ENCODE peak calls at places on chromosomes 4 and X, in four cellular contexts. T is CD8-positive, alpha-beta memory T cell; Z is effector memory CD4-positive, alpha-beta T cell; D is aorta. U is an unnamed sample.

GRCh38 chrX:39736219-39737211 is 361.2 kb downstream of the BCOR start:
- DNase-seq in T (no peak), Z (no peak), D (peak; percentile 92), U (peak; percentile 92)

GRCh38 chrX:42375080-42375479 is 402.9 kb downstream of the PPP1R2C start:
- DNase-seq in T (no peak), Z (no peak), D (no peak), U (no peak)

GRCh38 chrX:49187028-49187394 is 838 bp upstream of the PRICKLE3 start:
- DNase-seq in T (no peak), Z (no peak), D (no peak), U (no peak)

GRCh38 chr4:71938776-71939175 is 93.0 kb upstream of the NPFFR2 start:
- DNase-seq in T (no peak), Z (no peak), D (no peak), U (no peak)

GRCh38 chr4:15077969-15078368 is 75.7 kb downstream of the CPEB2 start:
- DNase-seq in T (no peak), Z (no peak), D (no peak), U (no peak)

GRCh38 chr4:99300934-99301333 is 10.1 kb upstream of the ADH1A start:
- DNase-seq in T (no peak), Z (no peak), D (peak; percentile 91), U (peak; percentile 89)

GRCh38 chrX:54442790-54443189 is 2.6 kb downstream of the TSR2 start:
- DNase-seq in T (no peak), Z (no peak), D (no peak), U (no peak)

GRCh38 chrX:39720945-39721344 is 376.8 kb downstream of the BCOR start:
- DNase-seq in T (no peak), Z (no peak), D (no peak), U (no peak)

GRCh38 chr4:94177822-94178221 is 29.8 kb upstream of the SMARCAD1 start:
- DNase-seq in T (no peak), Z (no peak), D (no peak), U (no peak)

GRCh38 chrX:134671207-134671750 is 13.0 kb upstream of the PLAC1 start:
- DNase-seq in T (no peak), Z (no peak), D (no peak), U (no peak)

GRCh38 chr4:80143305-80143679 is 54.0 kb upstream of the PRDM8 start:
- DNase-seq in T (no peak), Z (no peak), D (no peak), U (no peak)

GRCh38 chr4:175419120-175419774 is 392.8 kb downstream of the GPM6A start:
- DNase-seq in T (no peak), Z (no peak), D (no peak), U (no peak)

GRCh38 chr4:80989921-80990544 is 40.5 kb upstream of the BMP3 start:
- DNase-seq in T (no peak), Z (no peak), D (no peak), U (no peak)

GRCh38 chr4:70399319-70399718 is 1.6 kb downstream of the OPRPN start:
- DNase-seq in T (no peak), Z (no peak), D (no peak), U (no peak)

GRCh38 chr4:119005888-119006287 is 117.2 kb downstream of the SYNPO2 start:
- DNase-seq in T (no peak), Z (no peak), D (no peak), U (no peak)

GRCh38 chr4:118999919-119000318 is 111.3 kb downstream of the SYNPO2 start:
- DNase-seq in T (no peak), Z (no peak), D (no peak), U (no peak)

GRCh38 chr4:118995693-118996391 is 107.2 kb downstream of the SYNPO2 start:
- DNase-seq in T (no peak), Z (no peak), D (no peak), U (no peak)

GRCh38 chr4:118997601-118998000 is 108.9 kb downstream of the SYNPO2 start:
- DNase-seq in T (no peak), Z (no peak), D (no peak), U (no peak)

DNA sequence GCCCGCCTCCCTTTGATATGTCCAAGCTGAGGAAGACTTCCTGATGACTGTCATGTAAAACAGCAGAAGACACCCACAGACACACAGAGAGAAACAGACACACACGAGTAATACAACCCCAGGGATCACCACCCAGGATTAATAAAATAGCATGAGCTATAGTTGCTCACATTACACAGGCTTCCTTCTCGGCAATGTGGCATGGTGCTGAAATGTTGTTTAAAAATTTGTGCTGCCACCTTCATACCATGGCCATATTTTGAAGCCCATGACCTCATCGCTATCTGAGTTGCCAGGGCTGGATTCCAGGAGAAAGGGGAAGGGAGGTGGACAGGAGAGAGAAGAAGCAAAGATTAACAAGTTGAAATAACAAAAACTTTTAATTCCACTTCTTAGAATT is 111.7 kb downstream of the SYNPO2 start:
- DNase-seq in T (no peak), Z (no peak), D (no peak), U (no peak)
- H3K4me1 ChIP-seq in T (no peaks in the 10 kb centered on the region), Z (no peaks in the 10 kb centered on the region), D (peaks cover 10% of the 10 kb centered on the region), U (no peaks in the 10 kb centered on the region)

GRCh38 chrX:154517101-154517781 is 1.2 kb upstream of the FAM3A start:
- DNase-seq in T (no peak), Z (no peak), D (no peak), U (no peak)
- H3K4me1 ChIP-seq in T (peaks cover 17% of the 10 kb centered on the region), Z (no peaks in the 10 kb centered on the region), D (no peaks in the 10 kb centered on the region), U (peaks cover 10% of the 10 kb centered on the region)

GRCh38 chr4:25857403-25857802 is 5.4 kb downstream of the SEL1L3 start:
- DNase-seq in T (no peak), Z (no peak), D (no peak), U (no peak)
- H3K4me1 ChIP-seq in T (peaks cover 68% of the 10 kb centered on the region), Z (peaks cover 46% of the 10 kb centered on the region), D (no peaks in the 10 kb centered on the region), U (no peaks in the 10 kb centered on the region)

GRCh38 chr4:184350213-184350817 is 124.0 kb downstream of the IRF2 start:
- DNase-seq in T (no peak), Z (no peak), D (no peak), U (no peak)
- H3K4me1 ChIP-seq in T (peaks cover 9% of the 10 kb centered on the region), Z (peaks cover 5% of the 10 kb centered on the region), D (no peaks in the 10 kb centered on the region), U (peaks cover 22% of the 10 kb centered on the region)

GRCh38 chr4:168852387-168852786 is 157.7 kb downstream of the CBR4 start:
- DNase-seq in T (no peak), Z (no peak), D (no peak), U (no peak)
- H3K4me1 ChIP-seq in T (no peaks in the 10 kb centered on the region), Z (no peaks in the 10 kb centered on the region), D (peaks cover 8% of the 10 kb centered on the region), U (peaks cover 8% of the 10 kb centered on the region)

GRCh38 chr4:153438916-153439756 is 27.0 kb upstream of the TMEM131L start:
- DNase-seq in T (peak; percentile 12), Z (no peak), D (no peak), U (no peak)
- H3K4me1 ChIP-seq in T (peaks cover 28% of the 10 kb centered on the region), Z (peaks cover 12% of the 10 kb centered on the region), D (no peaks in the 10 kb centered on the region), U (no peaks in the 10 kb centered on the region)

DNA sequence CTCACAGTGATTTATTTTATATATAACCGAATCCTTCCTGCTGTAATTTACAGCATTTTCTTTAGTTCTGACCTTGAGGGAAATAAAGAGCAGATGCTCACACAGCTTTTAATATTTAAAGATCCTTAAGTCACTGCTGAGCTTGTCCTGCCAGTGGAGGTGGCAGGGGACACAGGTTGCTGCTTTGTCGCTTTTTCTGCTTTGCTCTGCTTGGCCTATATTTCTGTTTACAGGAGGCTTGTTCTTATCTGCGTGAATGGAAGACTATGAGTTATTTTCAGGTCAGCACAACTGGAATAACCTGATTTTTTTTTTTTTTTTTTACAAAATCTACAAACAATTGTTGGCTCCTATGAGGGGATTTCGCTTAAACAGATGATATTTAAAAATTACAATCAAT is 2.3 kb downstream of the TXK start:
- DNase-seq in T (no peak), Z (no peak), D (no peak), U (no peak)
- H3K4me1 ChIP-seq in T (peaks cover 77% of the 10 kb centered on the region), Z (peaks cover 30% of the 10 kb centered on the region), D (no peaks in the 10 kb centered on the region), U (peaks cover 6% of the 10 kb centered on the region)

DNA sequence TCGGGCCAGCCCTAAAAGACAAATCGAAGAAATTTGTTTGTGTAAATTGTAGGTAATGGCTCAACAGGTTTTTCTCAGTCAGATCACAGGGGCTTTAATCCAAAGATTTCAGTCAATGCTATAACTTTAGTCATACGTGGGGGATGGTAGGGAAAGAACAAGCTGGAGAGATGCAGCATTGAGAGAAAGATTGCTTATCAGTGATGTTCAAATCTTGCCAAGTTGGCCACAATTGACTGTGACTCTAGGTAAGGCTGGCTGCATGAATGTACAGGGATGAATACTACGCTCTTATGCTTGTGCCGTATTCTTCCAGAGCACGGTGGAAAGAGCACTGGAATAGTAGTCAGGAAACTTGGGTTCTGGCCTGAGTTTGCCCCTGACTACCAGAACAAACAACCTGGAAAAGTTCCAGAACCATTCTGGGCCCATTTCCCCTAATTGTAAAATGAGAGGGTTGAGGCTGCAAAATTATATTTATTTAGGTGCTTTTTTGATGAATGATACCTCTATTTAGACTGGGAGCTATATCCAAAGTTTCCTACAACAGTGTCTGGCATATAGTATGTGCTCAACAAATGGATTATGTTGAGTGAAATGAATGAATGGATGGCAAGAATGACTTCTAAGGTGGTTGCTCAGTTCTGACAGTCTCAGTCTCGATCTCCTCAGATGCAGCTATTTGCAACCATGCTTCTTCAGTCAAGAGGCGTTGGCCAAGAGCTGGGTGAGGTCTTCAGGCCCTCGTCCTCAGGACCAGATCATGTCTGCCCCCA is 44.4 kb downstream of the TSC22D3 start:
- DNase-seq in T (no peak), Z (no peak), D (no peak), U (no peak)
- H3K4me1 ChIP-seq in T (no peaks in the 10 kb centered on the region), Z (no peaks in the 10 kb centered on the region), D (peaks cover 5% of the 10 kb centered on the region), U (peaks cover 27% of the 10 kb centered on the region)

GRCh38 chr4:4663028-4663427 is 121.2 kb upstream of the STX18 start:
- DNase-seq in T (no peak), Z (no peak), D (no peak), U (no peak)

GRCh38 chr4:4659871-4660651 is 118.2 kb upstream of the STX18 start:
- DNase-seq in T (no peak), Z (no peak), D (peak; percentile 59), U (no peak)

GRCh38 chr4:4666187-4666586 is 124.3 kb upstream of the STX18 start:
- DNase-seq in T (no peak), Z (no peak), D (no peak), U (no peak)

GRCh38 chr4:4664234-4664633 is 122.4 kb upstream of the STX18 start:
- DNase-seq in T (no peak), Z (no peak), D (no peak), U (no peak)

GRCh38 chr4:4662230-4662629 is 120.4 kb upstream of the STX18 start:
- DNase-seq in T (no peak), Z (no peak), D (no peak), U (no peak)
- H3K4me1 ChIP-seq in T (no peaks in the 10 kb centered on the region), Z (no peaks in the 10 kb centered on the region), D (no peaks in the 10 kb centered on the region), U (no peaks in the 10 kb centered on the region)

DNA sequence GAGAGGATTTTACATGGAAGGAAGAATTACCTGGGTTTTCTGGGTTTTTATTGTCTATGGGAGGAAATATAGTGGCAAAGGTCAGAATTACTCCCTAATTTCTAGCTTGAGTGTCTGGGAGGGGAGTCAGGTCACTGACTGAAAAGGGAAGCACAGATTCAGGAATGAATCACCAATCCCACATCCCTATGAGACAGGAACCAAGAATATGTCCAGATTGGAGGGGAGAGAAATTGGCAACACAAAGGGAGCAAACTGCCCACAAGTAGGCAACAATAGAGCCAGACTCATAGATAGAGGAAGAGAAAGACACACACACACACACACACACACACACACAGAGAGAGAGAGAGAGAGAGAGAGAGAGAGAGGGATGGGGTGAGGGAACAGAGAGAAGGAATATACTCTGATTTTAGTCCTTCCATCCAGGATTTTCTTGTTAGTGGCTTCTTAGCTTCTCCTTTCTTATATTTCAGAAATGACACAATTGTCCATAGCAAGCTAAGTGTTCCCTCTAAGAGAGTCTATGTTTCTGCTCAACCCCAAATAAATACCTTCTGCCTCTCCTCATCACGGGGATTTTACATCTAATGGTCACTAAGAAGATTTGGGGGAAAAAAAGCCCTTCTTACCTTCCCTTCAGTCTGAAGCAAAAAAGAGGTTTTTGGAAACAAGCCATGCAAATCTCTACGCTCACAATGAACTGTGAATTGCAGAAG is 12.0 kb downstream of the P2RY10 start:
- DNase-seq in T (no peak), Z (no peak), D (no peak), U (no peak)
- H3K4me1 ChIP-seq in T (peaks cover 54% of the 10 kb centered on the region), Z (peaks cover 10% of the 10 kb centered on the region), D (no peaks in the 10 kb centered on the region), U (no peaks in the 10 kb centered on the region)

U was measured in kidney.